ENCODE peak calls at places on chromosomes 4 and X, in nine cellular contexts. O, A, C, V, Z, K, M, E and T are unnamed samples.

GRCh38 chrX:48533165-48533564 is 6.3 kb upstream of the TBC1D25 start:
- DNase-seq in O (no peak), K (no peak), Z (no peak), V (no peak), A (no peak), M (no peak), C (no peak), E (no peak), T (no peak)

GRCh38 chr4:93897559-93897958 is 69.0 kb downstream of the ATOH1 start:
- DNase-seq in C (peak), E (no peak), O (no peak), K (no peak), Z (peak), M (no peak), A (peak), V (no peak), T (no peak)

GRCh38 chrX:18938710-18939109 is 45.2 kb downstream of the PHKA2 start:
- DNase-seq in A (peak), M (no peak), E (no peak), C (peak), V (no peak), K (no peak), O (no peak), Z (peak), T (no peak)

GRCh38 chr4:112894480-112894879 is 155.0 kb upstream of the ANK2 start:
- DNase-seq in O (no peak), K (no peak), V (no peak), C (no peak), A (no peak), Z (no peak), M (no peak), E (no peak), T (no peak)

GRCh38 chr4:151901631-151902030 is 140.8 kb upstream of the GATB start:
- DNase-seq in A (no peak), E (no peak), C (no peak), V (no peak), K (no peak), O (no peak), M (no peak), Z (peak), T (no peak)

GRCh38 chrX:116238866-116239265 is 68.3 kb downstream of the AGTR2 start:
- DNase-seq in Z (no peak), V (no peak), A (peak), E (no peak), O (no peak), K (no peak), C (no peak), M (no peak), T (no peak)

GRCh38 chr4:148058160-148058859 is 326.4 kb downstream of the ARHGAP10 start:
- DNase-seq in O (no peak), C (no peak), M (no peak), K (no peak), V (no peak), E (no peak), Z (no peak), A (no peak), T (no peak)

GRCh38 chr4:101191302-101192098 is 155.8 kb downstream of the PPP3CA start:
- DNase-seq in M (peak), K (no peak), O (peak), Z (peak), V (no peak), C (peak), A (no peak), E (peak), T (no peak)

GRCh38 chr4:81914623-81915022 is 442.9 kb upstream of the RASGEF1B start:
- DNase-seq in A (no peak), C (no peak), E (no peak), V (no peak), K (no peak), O (no peak), Z (no peak), M (no peak), T (no peak)

GRCh38 chr4:110472583-110473329 is 3.2 kb upstream of the ENPEP start:
- DNase-seq in M (no peak), O (no peak), C (no peak), E (no peak), A (peak), V (peak), Z (no peak), K (no peak), T (no peak)

GRCh38 chrX:48956728-48957414 is 536 bp downstream of the OTUD5 start:
- DNase-seq in A (peak), C (no peak), E (no peak), K (no peak), O (no peak), M (no peak), V (peak), Z (no peak), T (no peak)

GRCh38 chr4:121239951-121240350 is 75.8 kb upstream of the TNIP3 start:
- DNase-seq in K (no peak), O (no peak), M (peak), A (no peak), V (no peak), C (no peak), Z (no peak), E (no peak), T (no peak)

GRCh38 chr4:113026556-113026955 is 22.9 kb upstream of the ANK2 start:
- DNase-seq in K (no peak), C (peak), M (peak), Z (peak), V (no peak), E (no peak), A (peak), O (no peak), T (no peak)

GRCh38 chrX:1418901-1419544 is 27.1 kb upstream of the SLC25A6 start:
- DNase-seq in Z (no peak), A (no peak), K (no peak), C (no peak), O (no peak), M (no peak), E (no peak), V (no peak), T (no peak)

GRCh38 chr4:145619639-145619996 is 433 bp downstream of the MMAA start:
- DNase-seq in Z (peak), O (no peak), E (no peak), V (no peak), A (peak), C (no peak), K (no peak), M (peak), T (no peak)

GRCh38 chrX:150582338-150582948 is 14.0 kb downstream of the MTM1 start:
- DNase-seq in Z (no peak), C (no peak), A (no peak), O (no peak), M (no peak), V (no peak), K (no peak), E (no peak), T (no peak)

GRCh38 chr4:141654098-141654497 is 17.7 kb downstream of the IL15 start:
- DNase-seq in M (no peak), O (no peak), C (peak), Z (peak), K (no peak), A (peak), E (peak), V (peak), T (no peak)

GRCh38 chr4:74675673-74676279 is 118.5 kb downstream of the BTC start:
- DNase-seq in C (peak), V (peak), O (no peak), K (peak), A (peak), Z (peak), E (no peak), M (peak), T (no peak)

GRCh38 chr4:36168127-36168898 is 76.0 kb downstream of the ARAP2 start:
- DNase-seq in M (no peak), K (no peak), Z (peak), C (peak), V (no peak), E (no peak), A (peak), O (no peak), T (no peak)

GRCh38 chr4:168712316-168712855 is 215.5 kb downstream of the PALLD start:
- DNase-seq in K (no peak), A (no peak), V (no peak), C (no peak), Z (no peak), E (no peak), O (no peak), M (no peak), T (no peak)

GRCh38 chr4:56743550-56743949 is 62.5 kb upstream of the HOPX start:
- DNase-seq in K (no peak), V (peak), M (no peak), E (no peak), O (no peak), C (no peak), Z (no peak), A (no peak), T (no peak)

GRCh38 chrX:123814343-123814742 is 45.5 kb upstream of the XIAP start:
- DNase-seq in K (no peak), C (no peak), A (peak), V (no peak), E (no peak), O (no peak), Z (peak), M (no peak), T (no peak)

GRCh38 chr4:152436384-152436783 is 99.5 kb downstream of the FBXW7 start:
- DNase-seq in C (no peak), Z (no peak), V (peak), O (no peak), A (no peak), M (no peak), K (no peak), E (no peak), T (no peak)

GRCh38 chr4:66202870-66203269 is 532.6 kb upstream of the EPHA5 start:
- DNase-seq in C (no peak), A (peak), E (no peak), O (no peak), V (no peak), Z (no peak), M (no peak), K (no peak), T (no peak)

GRCh38 chr4:13399257-13399656 is 84.9 kb downstream of the RAB28 start:
- DNase-seq in V (no peak), Z (peak), M (no peak), K (no peak), C (peak), O (no peak), E (no peak), A (peak), T (no peak)

GRCh38 chrX:104913348-104913747 is 307.1 kb downstream of the TEX13A start:
- DNase-seq in O (no peak), C (peak), E (no peak), M (no peak), V (peak), A (peak), Z (peak), K (no peak), T (no peak)
- TF ChIP-seq CTCF in O (no peak), C (peak), E (peak), M (peak), V (peak), A (peak), Z (peak), K (peak), T (peak)

GRCh38 chr4:163356104-163356503 is 12.4 kb downstream of the NPY5R start:
- DNase-seq in M (no peak), E (no peak), K (no peak), V (no peak), O (no peak), Z (no peak), A (no peak), C (no peak), T (no peak)
- TF ChIP-seq CTCF in M (no peak), E (no peak), K (peak), V (no peak), O (no peak), Z (peak), A (no peak), C (no peak), T (no peak)

GRCh38 chr4:105895609-105896460 is 564 bp downstream of the NPNT start:
- DNase-seq in E (peak), Z (peak), M (no peak), V (peak), A (peak), C (peak), O (peak), K (peak), T (no peak)
- TF ChIP-seq CTCF in E (peak), Z (no peak), M (no peak), V (peak), A (peak), C (no peak), O (no peak), K (peak), T (no peak)

DNA sequence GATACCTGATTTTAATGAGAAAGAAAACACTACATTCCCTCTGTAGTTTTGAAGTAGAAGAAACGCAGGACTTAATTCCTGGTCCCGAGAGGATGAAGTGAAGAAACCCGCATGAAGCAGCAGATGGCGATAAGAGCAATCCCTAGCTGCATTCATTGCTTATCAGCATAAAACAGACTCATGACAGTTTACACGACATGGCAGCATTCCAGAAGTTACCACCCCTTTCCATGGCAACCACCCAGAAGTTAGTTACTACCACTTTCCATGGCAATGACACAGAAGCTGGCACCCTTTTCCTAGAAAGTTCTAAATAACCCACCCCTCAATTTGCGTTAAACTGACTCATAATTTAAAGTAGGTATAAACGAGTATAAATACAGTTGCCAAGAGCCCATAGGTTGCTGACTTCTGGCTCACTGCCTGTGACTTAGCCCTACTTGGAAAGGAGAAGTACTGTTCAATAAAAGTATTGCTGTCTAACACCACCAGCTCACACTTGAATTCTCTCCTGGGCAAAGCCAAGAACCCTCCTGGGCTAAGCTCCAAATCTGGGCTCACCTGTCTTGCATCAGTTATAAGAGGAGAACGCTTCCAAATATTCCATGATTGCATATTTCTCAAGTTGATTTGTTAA is 5.5 kb upstream of the XAGE2 start:
- DNase-seq in V (no peak), A (no peak), C (no peak), O (no peak), Z (peak), E (no peak), M (no peak), K (no peak), T (no peak)
- TF ChIP-seq CTCF in V (no peak), A (no peak), C (no peak), O (no peak), Z (no peak), E (no peak), M (no peak), K (no peak), T (no peak)